ENCODE peak calls at places on chromosomes 2 and 18, in four cellular contexts. One of them, this sample, is unnamed.

GRCh38 chr18:78918707-78919106 is 60.9 kb upstream of the SALL3 start:
- DNase-seq in endothelial cell of umbilical vein: no peak
- DNase-seq in AG10803: no peak
- DNase-seq in dorsolateral prefrontal cortex: no peak
- DNase-seq in this sample: no peak

GRCh38 chr18:6728809-6729246 is 688 bp upstream of the ARHGAP28 start:
- DNase-seq in endothelial cell of umbilical vein: no peak
- DNase-seq in AG10803: no peak
- DNase-seq in dorsolateral prefrontal cortex: peak
- DNase-seq in this sample: no peak

GRCh38 chr2:8577573-8577972 is 104.3 kb upstream of the ID2 start:
- DNase-seq in endothelial cell of umbilical vein: no peak
- DNase-seq in AG10803: no peak
- DNase-seq in dorsolateral prefrontal cortex: no peak
- DNase-seq in this sample: no peak

GRCh38 chr2:209472386-209472832 is 48.6 kb downstream of the MAP2 start:
- DNase-seq in endothelial cell of umbilical vein: peak
- DNase-seq in AG10803: peak
- DNase-seq in dorsolateral prefrontal cortex: no peak
- DNase-seq in this sample: peak

GRCh38 chr18:2686349-2686968 is 30.9 kb downstream of the SMCHD1 start:
- DNase-seq in endothelial cell of umbilical vein: no peak
- DNase-seq in AG10803: no peak
- DNase-seq in dorsolateral prefrontal cortex: no peak
- DNase-seq in this sample: no peak

GRCh38 chr2:168166902-168167510 is 80.4 kb downstream of the STK39 start:
- DNase-seq in endothelial cell of umbilical vein: no peak
- DNase-seq in AG10803: peak
- DNase-seq in dorsolateral prefrontal cortex: no peak
- DNase-seq in this sample: peak

GRCh38 chr18:77559274-77559910 is 309.7 kb downstream of the GALR1 start:
- DNase-seq in endothelial cell of umbilical vein: no peak
- DNase-seq in AG10803: no peak
- DNase-seq in dorsolateral prefrontal cortex: no peak
- DNase-seq in this sample: no peak

GRCh38 chr2:120566331-120567035 is 169.2 kb upstream of the GLI2 start:
- DNase-seq in endothelial cell of umbilical vein: peak
- DNase-seq in AG10803: no peak
- DNase-seq in dorsolateral prefrontal cortex: no peak
- DNase-seq in this sample: peak

GRCh38 chr2:169462896-169463695 is 16.2 kb upstream of the BBS5 start:
- DNase-seq in endothelial cell of umbilical vein: peak
- DNase-seq in AG10803: peak
- DNase-seq in dorsolateral prefrontal cortex: peak
- DNase-seq in this sample: peak

GRCh38 chr2:86441789-86442641 is 844 bp downstream of the KDM3A start:
- DNase-seq in endothelial cell of umbilical vein: peak
- DNase-seq in AG10803: peak
- DNase-seq in dorsolateral prefrontal cortex: peak
- DNase-seq in this sample: peak

GRCh38 chr2:68943581-68944568 is 8.8 kb downstream of the GKN2 start:
- DNase-seq in endothelial cell of umbilical vein: peak
- DNase-seq in AG10803: peak
- DNase-seq in dorsolateral prefrontal cortex: peak
- DNase-seq in this sample: peak

GRCh38 chr2:178208336-178208735 is 14.0 kb downstream of the OSBPL6 start:
- DNase-seq in endothelial cell of umbilical vein: no peak
- DNase-seq in AG10803: no peak
- DNase-seq in dorsolateral prefrontal cortex: no peak
- DNase-seq in this sample: no peak

GRCh38 chr2:178211460-178211859 is 17.1 kb downstream of the OSBPL6 start:
- DNase-seq in endothelial cell of umbilical vein: no peak
- DNase-seq in AG10803: no peak
- DNase-seq in dorsolateral prefrontal cortex: no peak
- DNase-seq in this sample: no peak

GRCh38 chr2:178211943-178212342 is 17.6 kb downstream of the OSBPL6 start:
- DNase-seq in endothelial cell of umbilical vein: no peak
- DNase-seq in AG10803: no peak
- DNase-seq in dorsolateral prefrontal cortex: no peak
- DNase-seq in this sample: no peak

GRCh38 chr2:178205853-178206516 is 11.7 kb downstream of the OSBPL6 start:
- DNase-seq in endothelial cell of umbilical vein: no peak
- DNase-seq in AG10803: peak
- DNase-seq in dorsolateral prefrontal cortex: no peak
- DNase-seq in this sample: peak

DNA sequence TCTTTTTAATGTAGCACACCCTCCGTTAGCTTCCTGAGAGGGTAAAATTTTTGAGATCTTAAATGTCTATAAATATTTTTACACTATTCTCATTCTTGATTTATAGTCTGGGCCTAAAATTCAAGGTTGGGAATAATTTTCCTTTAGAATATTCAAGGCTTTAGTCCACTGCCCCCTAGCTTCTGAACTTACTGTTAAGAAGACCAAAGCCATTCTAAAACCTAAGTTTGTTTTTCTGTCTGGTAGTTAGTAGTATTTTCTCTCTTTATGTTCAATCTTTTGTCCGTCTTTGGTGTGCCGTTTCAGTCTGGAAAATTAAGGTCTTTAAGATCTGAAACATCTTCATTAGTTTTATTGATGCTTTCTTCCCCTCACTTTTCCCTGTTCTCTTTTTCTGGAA is 14.5 kb downstream of the OSBPL6 start:
- DNase-seq in endothelial cell of umbilical vein: no peak
- DNase-seq in AG10803: no peak
- DNase-seq in dorsolateral prefrontal cortex: no peak
- DNase-seq in this sample: no peak
- TF ChIP-seq CTCF in endothelial cell of umbilical vein: no peak
- TF ChIP-seq CTCF in AG10803: peak
- TF ChIP-seq CTCF in dorsolateral prefrontal cortex: peak
- TF ChIP-seq CTCF in this sample: peak

DNA sequence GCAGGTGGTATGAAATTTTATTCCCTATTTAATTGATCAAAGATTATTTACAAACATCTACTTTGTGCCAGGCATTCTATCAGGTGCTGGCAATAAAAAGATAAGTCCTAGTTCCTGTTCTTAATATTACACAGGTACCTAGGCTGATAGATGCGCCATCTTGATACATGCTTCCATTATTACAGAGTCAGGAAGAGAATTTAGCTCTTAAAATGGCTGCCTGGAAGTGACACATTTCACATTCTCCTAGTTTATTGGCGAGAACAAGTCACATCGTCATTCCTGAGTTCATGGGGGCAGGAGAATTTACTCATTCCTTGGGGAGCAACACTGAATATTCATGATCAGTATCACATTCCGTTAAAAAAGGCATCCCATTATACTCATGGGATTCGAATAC is 1.1 kb upstream of the DARS1 start:
- DNase-seq in endothelial cell of umbilical vein: no peak
- DNase-seq in AG10803: no peak
- DNase-seq in dorsolateral prefrontal cortex: no peak
- DNase-seq in this sample: no peak
- H3K4me3 ChIP-seq in endothelial cell of umbilical vein: no peak
- H3K4me3 ChIP-seq in AG10803: no peak
- H3K4me3 ChIP-seq in dorsolateral prefrontal cortex: peak
- H3K4me3 ChIP-seq in this sample: no peak

GRCh38 chr2:212423089-212423488 is 115.5 kb downstream of the ERBB4 start:
- DNase-seq in endothelial cell of umbilical vein: no peak
- DNase-seq in AG10803: no peak
- DNase-seq in dorsolateral prefrontal cortex: no peak
- DNase-seq in this sample: no peak
- TF ChIP-seq CTCF in endothelial cell of umbilical vein: no peak
- TF ChIP-seq CTCF in AG10803: no peak
- TF ChIP-seq CTCF in dorsolateral prefrontal cortex: no peak
- TF ChIP-seq CTCF in this sample: no peak

GRCh38 chr18:74806700-74807416 is 209.2 kb downstream of the ZNF407 start:
- DNase-seq in endothelial cell of umbilical vein: peak
- DNase-seq in AG10803: peak
- DNase-seq in dorsolateral prefrontal cortex: no peak
- DNase-seq in this sample: peak
- H3K4me3 ChIP-seq in endothelial cell of umbilical vein: no peak
- H3K4me3 ChIP-seq in AG10803: no peak
- H3K4me3 ChIP-seq in dorsolateral prefrontal cortex: no peak
- H3K4me3 ChIP-seq in this sample: no peak

DNA sequence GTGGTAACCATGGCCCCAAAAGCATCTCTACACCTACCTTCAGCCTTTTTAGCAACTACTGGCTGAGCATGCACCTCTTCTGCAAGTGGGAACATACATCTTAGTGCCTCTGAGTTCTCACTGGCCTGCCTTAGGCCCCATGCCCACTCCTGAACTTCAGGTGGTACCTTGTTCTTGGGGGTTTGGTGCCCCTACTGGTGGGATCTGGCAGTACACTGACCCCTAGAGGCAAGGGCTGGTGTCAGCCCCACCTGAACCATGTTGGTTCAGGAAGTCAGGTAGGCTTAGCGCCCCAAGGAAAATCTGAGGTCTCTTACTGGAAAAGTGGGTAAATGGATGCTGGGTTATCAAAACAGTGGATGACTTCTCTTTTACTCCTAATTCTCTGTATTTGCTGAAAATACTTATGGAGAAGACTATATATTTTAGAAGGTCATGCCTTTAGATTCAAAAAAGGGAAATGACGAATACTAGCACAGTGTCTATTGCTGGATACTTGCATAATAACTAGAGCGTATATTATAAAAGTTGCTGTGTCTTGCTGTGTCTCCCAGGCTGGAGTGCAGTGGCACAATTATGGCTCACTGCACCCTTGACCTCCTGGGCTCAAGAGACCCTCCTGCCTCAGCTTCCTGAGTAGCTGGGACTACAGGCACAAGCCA is 84.6 kb downstream of the RAB31 start:
- DNase-seq in endothelial cell of umbilical vein: no peak
- DNase-seq in AG10803: no peak
- DNase-seq in dorsolateral prefrontal cortex: no peak
- DNase-seq in this sample: no peak
- TF ChIP-seq CTCF in endothelial cell of umbilical vein: peak
- TF ChIP-seq CTCF in AG10803: peak
- TF ChIP-seq CTCF in dorsolateral prefrontal cortex: peak
- TF ChIP-seq CTCF in this sample: peak

DNA sequence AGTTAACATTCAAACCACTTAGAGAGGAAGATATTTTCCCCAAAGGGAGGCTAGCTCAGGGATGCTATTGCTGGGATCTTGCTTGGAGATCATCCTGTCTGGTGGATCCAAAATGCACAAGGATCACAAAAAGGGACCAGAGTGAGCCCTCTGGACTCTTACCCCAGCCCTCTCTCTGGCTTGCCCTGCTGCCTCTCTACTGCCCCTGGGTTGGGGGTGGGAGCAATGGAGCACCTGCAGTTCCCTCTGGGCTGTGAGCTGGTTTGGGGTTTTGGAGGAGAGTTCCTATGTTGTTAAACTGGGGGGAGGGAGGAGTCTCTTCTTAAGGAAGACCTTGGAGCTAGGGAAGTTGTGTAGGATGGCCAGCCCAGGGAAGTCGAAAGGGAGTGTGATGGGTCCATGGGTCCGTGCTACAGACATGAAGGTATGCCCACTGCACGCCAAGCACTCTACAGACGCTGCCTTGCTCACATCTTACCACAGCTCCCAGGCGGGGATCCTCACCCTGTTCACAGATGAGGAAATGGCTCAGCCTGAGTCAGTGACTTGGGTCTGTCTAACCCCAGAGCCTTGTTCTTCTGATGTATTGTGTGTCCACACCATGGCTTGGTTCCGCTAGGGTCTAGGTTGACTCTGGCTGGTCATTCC is 3.8 kb downstream of the LBH start:
- DNase-seq in endothelial cell of umbilical vein: no peak
- DNase-seq in AG10803: peak
- DNase-seq in dorsolateral prefrontal cortex: no peak
- DNase-seq in this sample: no peak
- H3K4me3 ChIP-seq in endothelial cell of umbilical vein: no peak
- H3K4me3 ChIP-seq in AG10803: peak
- H3K4me3 ChIP-seq in dorsolateral prefrontal cortex: no peak
- H3K4me3 ChIP-seq in this sample: no peak

This sample was measured in astrocyte of the spinal cord.